ENCODE peak calls at places on chromosomes 12 and 14, in eight cellular contexts. D, M, Z, S, R, J, I and T are unnamed samples.

GRCh38 chr14:53316504-53316903 is 163.4 kb upstream of the DDHD1 start:
- DNase-seq in S (no peak), R (no peak), M (peak), D (peak), J (no peak), Z (no peak), I (no peak), T (no peak)

GRCh38 chr14:105939810-105940508 is 413.6 kb downstream of the TMEM121 start:
- DNase-seq in R (no peak), Z (no peak), D (no peak), J (no peak), I (no peak), S (no peak), M (no peak), T (peak)

GRCh38 chr12:54749191-54749818 is 101.1 kb upstream of the DCD start:
- DNase-seq in R (peak), M (peak), S (no peak), D (peak), I (no peak), Z (no peak), J (peak), T (no peak)

GRCh38 chr12:126873701-126874100 is 1393.3 kb upstream of the TMEM132C start:
- DNase-seq in M (no peak), D (no peak), S (no peak), R (no peak), I (no peak), J (no peak), Z (no peak), T (no peak)

GRCh38 chr14:55556929-55557623 is 22.9 kb upstream of the KTN1 start:
- DNase-seq in R (peak), D (peak), S (no peak), Z (no peak), J (peak), M (peak), I (no peak), T (peak)

GRCh38 chr14:75800792-75801191 is 139.7 kb downstream of the TTLL5 start:
- DNase-seq in J (no peak), I (no peak), S (peak), Z (no peak), M (no peak), D (no peak), R (no peak), T (no peak)

GRCh38 chr12:99476956-99477355 is 170.6 kb upstream of the GARIN6 start:
- DNase-seq in M (no peak), I (no peak), Z (no peak), S (no peak), J (no peak), D (no peak), R (no peak), T (no peak)

GRCh38 chr12:54159140-54159539 is 29.6 kb downstream of the SMUG1 start:
- DNase-seq in Z (peak), D (no peak), J (no peak), M (no peak), S (peak), I (no peak), R (no peak), T (no peak)

GRCh38 chr12:57498143-57498524 is 10.3 kb downstream of the MARS1 start:
- DNase-seq in J (no peak), R (no peak), M (no peak), I (no peak), S (peak), Z (no peak), D (no peak), T (no peak)

GRCh38 chr12:115213538-115213961 is 529.6 kb upstream of the TBX3 start:
- DNase-seq in J (no peak), M (no peak), I (no peak), S (peak), R (no peak), Z (no peak), D (no peak), T (no peak)

GRCh38 chr14:40122978-40123648 is 690.9 kb upstream of the FBXO33 start:
- DNase-seq in J (peak), I (no peak), M (no peak), D (no peak), Z (no peak), S (no peak), R (peak), T (no peak)

GRCh38 chr14:68199465-68200145 is 380.0 kb downstream of the RAD51B start:
- DNase-seq in I (no peak), S (peak), J (peak), D (peak), Z (no peak), M (peak), R (peak), T (no peak)

GRCh38 chr12:125070661-125071390 is 5.6 kb downstream of the AACS start:
- DNase-seq in D (no peak), S (no peak), Z (no peak), M (no peak), R (no peak), I (no peak), J (no peak), T (no peak)

GRCh38 chr14:24674204-24674970 is 40.4 kb upstream of the GZMB start:
- DNase-seq in R (no peak), S (no peak), J (no peak), M (no peak), D (no peak), Z (no peak), I (no peak), T (no peak)

GRCh38 chr12:130665753-130666152 is 50.3 kb downstream of the RIMBP2 start:
- DNase-seq in M (no peak), S (no peak), R (no peak), D (no peak), I (no peak), Z (no peak), J (no peak), T (no peak)

GRCh38 chr12:1937481-1938224 is 19.2 kb upstream of the CACNA2D4 start:
- DNase-seq in J (no peak), Z (no peak), I (no peak), D (no peak), R (no peak), S (no peak), M (no peak), T (no peak)

GRCh38 chr14:104290756-104291122 is 152.4 kb downstream of the KIF26A start:
- DNase-seq in I (no peak), S (peak), Z (no peak), M (no peak), R (no peak), D (no peak), J (no peak), T (no peak)

GRCh38 chr12:116879509-116880212 is 1.6 kb downstream of the HRK start:
- DNase-seq in Z (no peak), S (no peak), M (no peak), J (no peak), D (no peak), I (no peak), R (no peak), T (no peak)

GRCh38 chr12:124490584-124491305 is 76.7 kb downstream of the NCOR2 start:
- DNase-seq in J (no peak), D (no peak), Z (no peak), S (no peak), R (no peak), I (no peak), M (no peak), T (no peak)

GRCh38 chr12:68497112-68497511 is 113.6 kb upstream of the RAP1B start:
- DNase-seq in I (no peak), Z (no peak), J (no peak), D (no peak), R (no peak), S (no peak), M (no peak), T (no peak)

GRCh38 chr12:3556716-3557115 is 65.7 kb downstream of the PRMT8 start:
- DNase-seq in D (no peak), S (no peak), Z (no peak), I (no peak), M (no peak), R (no peak), J (no peak), T (no peak)

GRCh38 chr14:51056431-51056830 is 38.5 kb downstream of the TRIM9 start:
- DNase-seq in R (no peak), D (no peak), Z (no peak), M (no peak), J (no peak), I (no peak), S (no peak), T (no peak)

GRCh38 chr14:71563754-71564153 is 368.5 kb upstream of the RGS6 start:
- DNase-seq in J (no peak), M (no peak), S (no peak), I (no peak), D (no peak), Z (no peak), R (no peak), T (no peak)

GRCh38 chr12:57110189-57111045 is 745 bp downstream of the STAT6 start:
- DNase-seq in D (peak), Z (peak), I (no peak), M (peak), R (no peak), S (peak), J (peak), T (no peak)

GRCh38 chr14:100532154-100532915 is 54.9 kb downstream of the BEGAIN start:
- DNase-seq in M (no peak), S (peak), I (peak), D (no peak), J (no peak), R (no peak), Z (no peak), T (peak)

GRCh38 chr12:66947119-66947518 is 268.2 kb upstream of the GRIP1 start:
- DNase-seq in J (no peak), S (no peak), M (no peak), R (no peak), I (no peak), D (no peak), Z (no peak), T (no peak)

GRCh38 chr14:89391123-89391522 is 25.9 kb downstream of the FOXN3 start:
- DNase-seq in R (no peak), Z (no peak), D (no peak), I (no peak), J (peak), S (no peak), M (no peak), T (no peak)

GRCh38 chr12:19198272-19198671 is 68.7 kb downstream of the PLEKHA5 start:
- DNase-seq in S (no peak), I (no peak), R (peak), M (peak), Z (no peak), D (peak), J (peak), T (no peak)

GRCh38 chr12:180445-180844 is 33.5 kb downstream of the SLC6A12 start:
- DNase-seq in J (no peak), R (no peak), M (no peak), I (no peak), D (peak), S (no peak), Z (no peak), T (no peak)

GRCh38 chr12:110575326-110575725 is 7.8 kb downstream of the PPTC7 start:
- DNase-seq in D (peak), J (peak), M (no peak), I (no peak), R (no peak), S (no peak), Z (no peak), T (no peak)

GRCh38 chr14:85535916-85536834 is 6.2 kb downstream of the FLRT2 start:
- DNase-seq in M (peak), I (no peak), R (peak), J (peak), Z (no peak), D (peak), S (no peak), T (no peak)

GRCh38 chr14:23548351-23549318 is 2.9 kb downstream of the ZFHX2 start:
- DNase-seq in I (no peak), M (no peak), D (peak), S (peak), R (peak), J (peak), Z (no peak), T (no peak)

GRCh38 chr14:70366890-70367289 is 7.4 kb upstream of the COX16 start:
- DNase-seq in J (no peak), M (no peak), Z (no peak), R (no peak), S (no peak), D (no peak), I (no peak), T (no peak)

GRCh38 chr14:22047105-22047504 is 373.5 kb upstream of the OR4E1 start:
- DNase-seq in R (peak), S (no peak), I (no peak), M (no peak), J (no peak), D (no peak), Z (no peak), T (no peak)

GRCh38 chr12:48036818-48037217 is 32.5 kb upstream of the COL2A1 start:
- DNase-seq in J (no peak), M (no peak), I (no peak), R (no peak), S (no peak), Z (no peak), D (no peak), T (peak)

GRCh38 chr12:50689437-50689836 is 74.5 kb upstream of the ATF1 start:
- DNase-seq in I (no peak), D (no peak), J (no peak), Z (no peak), M (no peak), R (no peak), S (no peak), T (no peak)

GRCh38 chr12:3359478-3359877 is 131.5 kb upstream of the PRMT8 start:
- DNase-seq in R (no peak), D (no peak), I (no peak), Z (no peak), S (no peak), J (no peak), M (no peak), T (no peak)

GRCh38 chr12:6828671-6829531 is 694 bp downstream of the P3H3 start:
- DNase-seq in R (peak), J (peak), M (peak), Z (no peak), D (peak), I (no peak), S (peak), T (peak)

GRCh38 chr12:52799498-52800211 is 3.7 kb upstream of the KRT3 start:
- DNase-seq in D (no peak), J (no peak), I (no peak), S (no peak), M (no peak), R (no peak), Z (no peak), T (no peak)
- TF ChIP-seq CTCF in D (no peak), J (no peak), I (no peak), S (no peak), M (no peak), R (no peak), Z (no peak), T (no peak)

GRCh38 chr12:44003721-44004120 is 167.8 kb downstream of the TMEM117 start:
- DNase-seq in M (no peak), S (no peak), D (no peak), Z (no peak), I (no peak), R (no peak), J (no peak), T (no peak)

GRCh38 chr12:44002607-44003006 is 166.7 kb downstream of the TMEM117 start:
- DNase-seq in R (no peak), M (no peak), I (no peak), D (no peak), J (no peak), Z (no peak), S (no peak), T (no peak)

DNA sequence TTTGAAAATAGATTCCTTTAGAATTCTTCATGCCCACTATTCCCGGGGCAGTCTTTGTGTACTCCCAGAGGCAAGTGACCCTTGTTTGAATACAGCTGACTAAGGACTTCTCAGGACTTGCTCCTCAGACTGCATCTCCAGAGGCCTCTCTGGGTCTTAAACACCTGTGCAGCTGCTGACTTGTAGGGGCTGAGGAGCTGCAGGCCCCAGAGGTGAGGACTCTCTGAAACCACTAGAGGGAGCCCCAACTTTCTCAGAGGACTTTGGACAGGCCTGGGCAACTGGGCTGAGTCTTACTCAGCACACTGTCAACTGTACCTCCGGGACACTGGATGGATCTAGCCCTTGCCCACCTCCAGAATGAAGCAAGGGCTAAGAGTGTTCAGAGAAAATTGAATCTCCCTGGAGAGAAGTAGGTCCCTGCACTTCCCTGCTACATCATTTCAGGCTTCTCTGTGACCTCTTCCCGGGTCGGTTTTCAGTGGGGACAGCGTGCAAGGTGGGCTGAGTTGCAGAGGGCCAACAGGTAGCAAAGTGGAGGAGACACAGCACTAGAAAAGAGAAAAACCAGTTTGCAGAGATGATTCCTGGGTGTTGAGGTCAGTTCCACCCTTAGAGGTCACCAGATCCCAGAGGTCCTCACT is 164.6 kb downstream of the TMEM117 start:
- DNase-seq in M (peak), R (peak), I (no peak), D (peak), Z (peak), J (peak), S (peak), T (no peak)
- TF ChIP-seq CTCF in M (peak), R (peak), I (no peak), D (peak), Z (peak), J (peak), S (peak), T (peak)

DNA sequence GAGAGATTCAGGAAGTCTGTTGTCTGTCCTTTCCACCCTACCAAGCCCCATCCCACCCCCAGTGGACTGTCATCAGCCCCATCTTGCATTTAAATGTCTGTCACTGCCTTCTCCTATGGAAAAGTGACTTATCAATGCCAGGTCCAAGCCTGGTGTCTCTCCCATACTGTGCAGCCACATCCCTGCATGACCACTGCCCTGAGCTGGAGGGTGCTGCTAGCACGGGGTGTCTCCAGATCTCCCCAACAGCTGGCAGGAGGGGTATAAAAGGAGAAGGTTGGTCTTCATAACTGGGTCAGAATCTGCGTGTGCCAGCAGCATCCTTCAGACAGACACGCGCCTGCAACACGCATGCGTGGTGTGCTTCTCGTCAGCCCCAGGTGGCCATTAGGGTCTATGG is 154.4 kb upstream of the HIF1A start:
- DNase-seq in Z (no peak), D (no peak), J (no peak), S (no peak), I (no peak), R (no peak), M (no peak), T (no peak)
- TF ChIP-seq CTCF in Z (no peak), D (no peak), J (no peak), S (no peak), I (no peak), R (no peak), M (no peak), T (no peak)

GRCh38 chr12:15172423-15172822 is 48.8 kb downstream of the RERG start:
- DNase-seq in S (no peak), I (no peak), Z (no peak), D (no peak), R (no peak), M (no peak), J (no peak), T (no peak)
- TF ChIP-seq CTCF in S (no peak), I (no peak), Z (peak), D (no peak), R (no peak), M (no peak), J (no peak), T (no peak)

GRCh38 chr12:113152835-113153814 is 3.6 kb downstream of the CFAP73 start:
- DNase-seq in S (peak), Z (peak), J (peak), I (no peak), M (peak), D (peak), R (peak), T (no peak)
- TF ChIP-seq CTCF in S (no peak), Z (peak), J (peak), I (no peak), M (peak), D (peak), R (peak), T (peak)

GRCh38 chr12:93571854-93572711 is at the start of gene SOCS2:
- DNase-seq in I (no peak), R (peak), S (peak), Z (peak), D (no peak), M (no peak), J (no peak), T (peak)
- TF ChIP-seq CTCF in I (no peak), R (no peak), S (no peak), Z (no peak), D (no peak), M (no peak), J (no peak), T (no peak)

GRCh38 chr14:46490150-46490769 is 161.3 kb downstream of the RPL10L start:
- DNase-seq in R (no peak), M (no peak), Z (no peak), I (no peak), S (peak), J (no peak), D (no peak), T (no peak)
- TF ChIP-seq CTCF in R (no peak), M (no peak), Z (peak), I (no peak), S (no peak), J (no peak), D (no peak), T (peak)

DNA sequence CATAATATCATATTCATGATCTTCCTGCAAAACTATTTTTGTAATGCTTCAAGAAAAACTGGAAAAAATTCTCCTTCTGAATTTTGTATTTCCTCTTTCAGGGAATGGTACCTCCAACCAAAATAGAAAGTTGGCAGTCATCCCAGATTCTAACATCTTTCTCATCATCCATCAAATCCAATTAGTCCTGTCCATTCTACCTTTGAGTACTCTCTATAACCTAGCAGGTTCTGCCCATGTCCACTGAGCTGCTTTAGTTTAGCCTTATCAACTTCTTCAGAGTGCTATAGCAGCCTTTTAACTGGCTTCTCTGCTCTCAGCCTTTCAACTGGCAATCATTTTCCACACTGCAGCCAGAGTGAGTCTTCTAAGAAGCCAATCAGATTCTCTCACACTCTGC is 236.2 kb downstream of the AKAP6 start:
- DNase-seq in R (no peak), D (no peak), Z (no peak), M (peak), J (no peak), I (no peak), S (no peak), T (no peak)
- TF ChIP-seq CTCF in R (no peak), D (no peak), Z (no peak), M (no peak), J (no peak), I (no peak), S (no peak), T (no peak)